ENCODE peak calls at places on chromosomes 13 and 19, in ten cellular contexts. X is NB4, C is HCT116, Q is heart left ventricle, R is choroid plexus epithelial cell, K is heart right ventricle, E is BJ, J is IMR-90, Z is AG04450, N is fibroblast of the aortic adventitia. V is an unnamed sample.

GRCh38 chr13:89401209-89401810 is 1730.1 kb downstream of the SLITRK5 start:
- DNase-seq in Z (peak; percentile 45), K (no peak), Q (no peak), R (peak; percentile 85), N (peak; percentile 81), J (peak; percentile 73), X (peak; percentile 76), E (no peak), C (no peak), V (no peak)

GRCh38 chr19:12769689-12770088 is 5.7 kb downstream of the HOOK2 start:
- DNase-seq in J (no peak), N (no peak), C (no peak), E (no peak), X (no peak), K (no peak), Q (no peak), R (no peak), Z (no peak), V (no peak)

GRCh38 chr19:52331757-52332156 is 4.3 kb upstream of the ZNF610 start:
- DNase-seq in N (peak; percentile 4), Q (no peak), Z (no peak), E (no peak), R (peak; percentile 23), C (no peak), K (no peak), X (no peak), J (no peak), V (no peak)

GRCh38 chr13:80363890-80364503 is 23.1 kb upstream of the SPRY2 start:
- DNase-seq in E (no peak), C (no peak), N (peak; percentile 69), Z (no peak), R (peak; percentile 61), X (peak; percentile 46), Q (no peak), J (peak; percentile 49), K (no peak), V (no peak)

GRCh38 chr13:28564030-28564429 is 69.1 kb upstream of the FLT1 start:
- DNase-seq in N (no peak), E (no peak), C (no peak), R (no peak), X (no peak), J (no peak), Q (no peak), K (no peak), Z (no peak), V (no peak)

GRCh38 chr19:14686411-14686810 is 3.4 kb upstream of the ZNF333 start:
- DNase-seq in Z (no peak), E (no peak), C (peak; percentile 29), K (no peak), R (peak; percentile 53), Q (no peak), X (peak; percentile 66), J (peak; percentile 9), N (peak; percentile 25), V (no peak)

GRCh38 chr19:38032151-38032550 is 125.1 kb downstream of the SIPA1L3 start:
- DNase-seq in Z (no peak), E (no peak), K (no peak), X (no peak), C (no peak), Q (no peak), N (peak; percentile 77), J (peak; percentile 74), R (peak; percentile 66), V (no peak)

GRCh38 chr19:1864480-1865171 is 1.2 kb upstream of the KLF16 start:
- DNase-seq in Z (no peak), N (peak; percentile 45), K (peak; percentile 76), R (peak; percentile 53), J (peak; percentile 38), C (no peak), Q (peak; percentile 88), X (peak; percentile 78), E (no peak), V (no peak)

GRCh38 chr13:46639033-46639981 is 86.3 kb downstream of the LRCH1 start:
- DNase-seq in J (no peak), K (no peak), X (no peak), C (no peak), Q (no peak), E (no peak), R (peak; percentile 46), N (no peak), Z (no peak), V (no peak)

GRCh38 chr19:33240181-33240771 is 14.6 kb upstream of the SLC7A10 start:
- DNase-seq in K (no peak), E (no peak), Q (peak; percentile 53), R (no peak), N (no peak), J (no peak), X (no peak), C (no peak), Z (no peak), V (no peak)

GRCh38 chr13:100513987-100514670 is 74.5 kb downstream of the GGACT start:
- DNase-seq in Q (no peak), C (no peak), K (no peak), R (peak; percentile 56), Z (no peak), J (no peak), X (no peak), N (peak; percentile 54), E (no peak), V (peak; percentile 47)

GRCh38 chr13:94112227-94112626 is 367.3 kb downstream of the DCT start:
- DNase-seq in Q (peak; percentile 8), Z (peak; percentile 89), R (peak; percentile 96), K (peak; percentile 6), C (no peak), J (peak; percentile 98), N (peak; percentile 97), E (peak; percentile 83), X (no peak), V (peak; percentile 88)

GRCh38 chr13:25920277-25920676 is 131.5 kb downstream of the SHISA2 start:
- DNase-seq in E (no peak), J (no peak), K (no peak), Q (no peak), N (no peak), Z (no peak), R (no peak), X (peak; percentile 34), C (no peak), V (no peak)

DNA sequence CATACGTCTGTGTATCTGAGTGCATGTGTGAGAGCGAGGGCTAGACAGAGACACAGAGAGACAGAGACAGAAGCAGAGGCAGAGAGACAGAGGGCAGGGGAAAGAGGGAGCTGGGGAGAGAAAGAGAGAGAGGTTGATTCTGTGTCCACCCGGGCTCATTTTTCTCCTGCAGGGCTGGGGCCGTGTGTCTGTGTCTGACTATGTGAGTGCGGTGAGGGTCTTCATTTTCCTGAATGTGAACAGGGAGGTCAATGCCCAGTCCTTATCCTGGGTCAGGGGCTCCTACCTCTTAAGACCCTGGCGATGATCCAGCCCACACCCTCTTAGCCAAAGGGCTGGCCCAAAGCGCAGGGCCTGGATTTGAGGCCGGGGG is 17.7 kb downstream of the LRRC4B start:
- DNase-seq in J (no peak), R (no peak), K (no peak), E (no peak), Q (no peak), N (no peak), X (no peak), C (no peak), Z (no peak), V (no peak)
- H3K4me3 ChIP-seq in J (no peak overlapping the region), R (no peak overlapping the region), K (peak overlapping the region; percentile 3), E (no peak overlapping the region), Q (peak overlapping the region; percentile 37), N (no peak overlapping the region), X (no peak overlapping the region), C (no peak overlapping the region), Z (no peak overlapping the region), V (no peak overlapping the region)

DNA sequence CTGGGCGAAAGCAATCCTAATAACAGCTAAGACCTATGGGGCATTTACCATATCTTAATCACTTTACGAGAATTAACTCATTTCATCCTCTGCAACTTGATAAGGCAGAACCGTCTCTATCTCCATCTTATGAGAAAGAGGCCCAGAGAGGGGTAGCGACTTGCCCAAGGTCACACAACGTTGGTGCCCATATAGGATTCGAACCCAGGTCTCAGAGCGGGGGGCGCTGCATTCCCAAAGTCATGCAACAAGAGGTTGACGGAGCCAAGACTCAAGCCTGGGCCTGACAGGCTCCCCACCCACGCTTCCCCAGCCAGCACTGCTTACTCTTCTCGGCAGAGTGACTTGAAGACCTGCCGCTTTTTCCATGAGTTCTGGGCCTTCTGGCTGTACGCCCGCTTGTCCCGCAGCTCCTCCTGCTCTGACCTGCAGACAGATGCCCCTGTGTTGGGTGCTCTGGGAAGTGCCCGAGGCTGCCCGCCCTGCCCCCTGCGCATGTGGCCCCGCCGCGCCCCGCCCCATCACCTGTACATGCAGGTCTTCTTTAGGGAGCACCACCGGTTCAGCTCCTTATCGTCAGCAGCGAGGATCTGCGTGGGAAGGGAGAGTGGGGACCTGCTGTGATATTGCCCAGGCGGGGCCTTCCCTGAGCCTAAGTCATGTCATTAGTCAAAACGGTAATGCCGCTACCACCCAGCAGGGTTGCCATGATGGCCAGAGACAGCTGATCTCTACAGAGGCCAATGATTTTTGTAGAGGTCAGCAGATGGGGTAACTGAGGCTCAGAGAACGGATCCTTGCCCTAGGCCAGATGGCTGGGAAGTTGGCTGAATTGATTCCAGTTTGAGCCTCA is 10.8 kb downstream of the KRI1 start:
- DNase-seq in E (no peak), K (no peak), Z (no peak), J (no peak), N (no peak), X (peak; percentile 53), R (no peak), C (no peak), Q (no peak), V (no peak)
- TF ChIP-seq CTCF in E (no peak), K (no peak), Z (no peak), J (no peak), N (peak; percentile 8), X (peak; percentile 21), R (peak; percentile 13), C (peak; percentile 9), Q (no peak), V (no peak)

GRCh38 chr13:112053744-112054615 is 13.0 kb upstream of the SOX1 start:
- DNase-seq in N (no peak), Z (no peak), E (no peak), K (no peak), Q (no peak), J (no peak), R (no peak), X (no peak), C (no peak), V (no peak)
- H3K4me3 ChIP-seq in N (no peak overlapping the region), Z (no peak overlapping the region), E (no peak overlapping the region), K (no peak overlapping the region), Q (no peak overlapping the region), J (no peak overlapping the region), R (no peak overlapping the region), X (no peak overlapping the region), C (no peak overlapping the region), V (no peak overlapping the region)

DNA sequence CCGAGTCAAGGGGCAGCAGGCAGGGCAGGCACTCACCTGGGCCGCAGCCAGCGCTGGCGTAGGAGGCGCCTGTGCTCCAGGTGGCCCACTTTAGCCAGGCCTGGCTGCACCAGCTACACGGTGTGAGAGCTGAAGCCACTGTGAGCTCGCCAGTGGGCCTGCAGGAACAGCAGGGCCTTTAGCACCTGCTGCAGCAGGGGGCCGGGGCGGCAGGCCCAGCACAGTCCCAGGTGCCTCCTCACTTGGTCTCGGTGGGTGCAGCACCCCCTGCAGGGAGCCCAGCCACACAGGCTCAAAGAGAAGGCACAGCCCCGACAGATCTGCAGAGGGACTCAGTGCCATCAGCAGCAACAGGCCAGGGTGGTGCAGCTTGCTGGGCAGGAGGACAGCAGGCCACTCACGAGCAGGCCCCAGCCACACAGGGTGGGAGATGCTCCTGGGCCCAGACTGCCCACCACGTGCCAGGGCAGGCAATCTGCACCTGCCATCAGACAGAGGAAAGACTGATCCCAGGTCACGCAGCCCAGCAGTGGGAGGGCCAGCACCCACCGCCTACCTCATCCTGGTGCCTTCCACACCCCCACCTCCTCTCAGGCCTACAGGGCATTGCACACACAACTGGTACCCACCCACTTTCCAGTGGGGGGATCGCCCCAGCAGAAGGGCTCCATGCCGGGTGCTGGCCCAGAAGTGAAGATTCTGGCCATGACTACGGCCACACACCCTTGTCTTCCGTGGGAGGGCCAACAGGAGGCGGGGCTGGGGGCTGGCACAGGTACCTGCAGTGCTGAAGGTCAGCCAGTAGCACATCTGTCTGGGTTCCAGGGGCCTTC is 15.8 kb downstream of the ARHGAP33 start:
- DNase-seq in K (no peak), R (no peak), X (peak; percentile 11), J (no peak), Q (no peak), E (no peak), C (no peak), N (no peak), Z (no peak), V (no peak)
- TF ChIP-seq CTCF in K (no peak), R (peak; percentile 21), X (peak; percentile 10), J (peak; percentile 7), Q (no peak), E (peak; percentile 14), C (peak; percentile 34), N (no peak), Z (no peak), V (no peak)

V was measured in AG09309.